ENCODE peak calls at places on chromosomes 3 and 15, in four cellular contexts. Q is keratinocyte, C is mucosa of descending colon, D is lung. R is an unnamed sample.

GRCh38 chr3:18098960-18099587 is 326.1 kb downstream of the SATB1 start:
- DNase-seq in Q (peak), C (no peak), D (no peak), R (peak)

GRCh38 chr15:101505610-101506337 is 16.3 kb upstream of the PCSK6 start:
- DNase-seq in Q (no peak), C (no peak), D (no peak), R (no peak)

GRCh38 chr3:158602227-158602626 is 31.2 kb downstream of the MLF1 start:
- DNase-seq in Q (no peak), C (no peak), D (no peak), R (no peak)

GRCh38 chr3:56833031-56833430 is 31.3 kb upstream of the ARHGEF3 start:
- DNase-seq in Q (no peak), C (no peak), D (no peak), R (no peak)

GRCh38 chr3:47583320-47584075 is 4.8 kb upstream of the CSPG5 start:
- DNase-seq in Q (no peak), C (no peak), D (no peak), R (no peak)

GRCh38 chr3:99708207-99708745 is 69.9 kb downstream of the COL8A1 start:
- DNase-seq in Q (no peak), C (no peak), D (no peak), R (no peak)

GRCh38 chr3:144557515-144557914 is 585.9 kb downstream of the DIPK2A start:
- DNase-seq in Q (peak), C (no peak), D (no peak), R (no peak)

GRCh38 chr3:11601446-11602241 is 42.1 kb downstream of the VGLL4 start:
- DNase-seq in Q (no peak), C (no peak), D (no peak), R (peak)

GRCh38 chr3:48285675-48286074 is 44.8 kb downstream of the ZNF589 start:
- DNase-seq in Q (no peak), C (no peak), D (no peak), R (no peak)

GRCh38 chr3:8607285-8608040 is 37.1 kb downstream of the SSUH2 start:
- DNase-seq in Q (no peak), C (peak), D (peak), R (no peak)

GRCh38 chr3:57803647-57804081 is 47.6 kb downstream of the SLMAP start:
- DNase-seq in Q (peak), C (peak), D (peak), R (no peak)

GRCh38 chr3:155352900-155353490 is 59.5 kb upstream of the STRIT1 start:
- DNase-seq in Q (no peak), C (no peak), D (no peak), R (no peak)

GRCh38 chr3:158165730-158166129 is 55.8 kb downstream of the RSRC1 start:
- DNase-seq in Q (no peak), C (no peak), D (no peak), R (no peak)

GRCh38 chr3:193851941-193852674 is 259.1 kb downstream of the OPA1 start:
- DNase-seq in Q (no peak), C (no peak), D (no peak), R (no peak)

GRCh38 chr3:187406927-187407326 is 38.7 kb downstream of the RTP4 start:
- DNase-seq in Q (no peak), C (no peak), D (no peak), R (no peak)

GRCh38 chr3:179410317-179410716 is 41.0 kb downstream of the GNB4 start:
- DNase-seq in Q (no peak), C (no peak), D (no peak), R (no peak)

GRCh38 chr15:49877871-49878511 is 241.0 kb downstream of the ATP8B4 start:
- DNase-seq in Q (no peak), C (peak), D (no peak), R (no peak)

GRCh38 chr15:49877117-49877860 is 241.7 kb downstream of the ATP8B4 start:
- DNase-seq in Q (no peak), C (no peak), D (no peak), R (no peak)

GRCh38 chr15:49876401-49877038 is 242.5 kb downstream of the ATP8B4 start:
- DNase-seq in Q (no peak), C (peak), D (no peak), R (no peak)

DNA sequence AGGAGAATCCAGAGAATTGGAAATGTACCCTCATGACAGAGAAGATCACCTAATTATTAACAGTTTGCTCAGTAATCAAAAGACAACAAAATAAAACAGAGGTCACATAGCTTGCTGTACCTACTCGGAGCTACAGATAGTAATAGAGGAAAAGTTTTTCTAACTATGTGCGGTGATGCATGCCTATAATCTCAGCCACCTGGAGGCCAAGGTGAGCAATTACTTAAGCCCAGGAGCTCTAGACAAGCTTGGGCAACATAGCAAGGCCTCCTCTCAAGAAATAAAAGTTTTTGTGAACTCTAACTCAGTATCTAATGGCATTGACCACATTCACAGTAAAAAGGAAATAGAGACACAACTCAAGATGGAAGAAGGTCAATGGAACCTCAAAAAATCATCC is 243.6 kb downstream of the ATP8B4 start:
- DNase-seq in Q (no peak), C (no peak), D (no peak), R (no peak)
- TF ChIP-seq CTCF in Q (peak), C (no peak), D (no peak), R (no peak)

DNA sequence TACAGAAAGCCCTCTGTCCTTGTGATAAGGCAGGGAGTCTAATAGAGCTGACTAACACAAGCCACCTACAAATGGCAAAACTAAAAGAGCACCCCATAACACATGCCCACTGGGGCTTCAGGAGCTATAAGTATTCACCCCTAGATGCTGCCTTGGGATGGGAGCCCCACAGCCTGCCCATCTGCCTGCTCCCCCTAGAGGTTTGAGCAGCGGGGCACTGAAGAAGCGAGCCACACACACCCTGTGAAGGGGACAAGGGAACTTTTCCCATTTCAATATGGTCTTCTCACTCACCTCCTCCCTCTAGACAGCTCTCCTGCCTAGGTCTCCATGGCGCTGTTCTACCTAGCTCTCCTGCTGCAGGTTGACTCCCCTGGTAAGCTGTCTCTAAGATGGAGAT is 261.0 kb downstream of the SHQ1 start:
- DNase-seq in Q (no peak), C (no peak), D (no peak), R (no peak)
- TF ChIP-seq CTCF in Q (no peak), C (no peak), D (no peak), R (no peak)

DNA sequence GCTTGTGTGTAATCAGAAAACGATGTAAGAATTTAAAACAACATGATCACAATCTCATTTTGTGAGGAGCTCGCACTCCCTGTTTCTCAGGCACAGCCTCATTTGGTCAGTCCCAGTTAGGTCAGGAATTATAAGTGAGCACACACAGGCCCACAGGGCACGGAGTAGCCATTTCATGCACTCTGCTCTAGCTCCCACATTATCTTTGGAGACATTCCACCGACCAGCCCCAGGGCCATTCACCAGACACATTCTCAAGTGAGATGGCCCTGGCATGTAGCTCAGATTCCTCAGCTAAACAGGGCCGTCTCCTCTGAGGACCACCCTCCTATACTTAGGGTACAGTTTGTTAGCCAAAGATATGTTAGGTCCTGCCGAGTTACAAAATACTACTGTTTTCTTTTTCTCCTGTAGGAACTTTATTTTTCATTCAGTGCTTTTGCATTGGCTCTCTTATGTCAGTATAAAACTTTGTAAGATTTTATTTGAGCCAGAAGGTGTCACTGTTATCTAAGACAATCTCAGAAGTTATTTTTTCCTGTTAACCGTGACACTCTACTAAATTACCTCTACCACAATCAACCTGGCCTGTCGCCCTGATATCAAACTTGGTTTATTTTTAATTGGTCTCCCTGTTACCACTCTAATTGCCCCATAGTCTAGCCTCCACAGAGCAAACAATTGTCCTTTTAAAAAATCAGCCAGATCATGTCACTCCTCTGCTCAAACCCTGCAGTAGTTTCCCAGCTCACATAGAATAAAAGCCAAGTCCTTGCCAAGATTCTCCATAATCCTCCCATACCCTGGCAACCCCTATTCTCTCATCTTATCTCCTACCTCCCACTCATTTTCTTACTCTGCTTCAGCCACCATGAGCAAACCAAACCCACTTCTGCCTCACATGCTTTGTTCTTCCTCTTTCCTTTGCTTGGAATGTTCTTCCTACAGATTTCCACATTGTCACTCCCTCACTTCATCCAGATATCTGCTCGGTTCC is 105.7 kb downstream of the PPP2R3A start:
- DNase-seq in Q (no peak), C (no peak), D (no peak), R (no peak)
- TF ChIP-seq CTCF in Q (peak), C (no peak), D (no peak), R (no peak)

DNA sequence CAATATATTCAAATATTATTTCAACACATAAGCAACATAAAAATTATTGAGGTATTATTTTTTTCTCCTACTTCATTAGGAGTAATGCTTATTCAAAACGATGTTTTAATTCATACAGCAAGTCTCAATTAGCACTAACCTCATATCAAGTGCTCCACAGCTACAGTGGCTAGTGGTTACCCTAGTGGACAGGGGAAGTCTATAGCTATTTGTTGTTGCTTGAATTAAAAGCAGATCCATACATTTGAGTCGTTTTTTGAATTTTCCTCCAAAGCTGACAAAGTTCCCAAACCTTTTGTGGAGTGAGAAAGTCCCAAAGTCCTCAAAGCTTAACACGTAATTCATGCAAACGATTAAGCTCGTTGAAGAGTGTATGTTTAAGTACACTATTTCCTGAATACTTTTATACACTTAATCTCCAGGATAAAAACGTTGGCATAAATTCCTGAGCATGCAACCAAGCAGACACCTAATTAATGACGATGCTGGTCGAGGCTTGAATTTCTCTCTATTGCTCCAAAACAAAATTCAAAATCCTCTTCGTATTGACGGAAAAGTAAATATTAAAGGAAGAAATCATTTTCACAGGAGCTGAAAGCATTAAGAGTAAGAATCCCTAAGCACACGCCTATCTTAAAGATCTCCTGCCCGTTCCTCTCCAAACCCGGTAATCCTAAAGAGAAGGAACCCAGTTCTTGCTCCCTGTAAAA is 984 bp downstream of the VPS13C start:
- DNase-seq in Q (no peak), C (no peak), D (no peak), R (peak)
- TF ChIP-seq CTCF in Q (peak), C (no peak), D (no peak), R (peak)

GRCh38 chr3:129026728-129027543 is 25.8 kb downstream of the EFCC1 start:
- DNase-seq in Q (peak), C (peak), D (peak), R (peak)
- TF ChIP-seq CTCF in Q (no peak), C (peak), D (peak), R (peak)

DNA sequence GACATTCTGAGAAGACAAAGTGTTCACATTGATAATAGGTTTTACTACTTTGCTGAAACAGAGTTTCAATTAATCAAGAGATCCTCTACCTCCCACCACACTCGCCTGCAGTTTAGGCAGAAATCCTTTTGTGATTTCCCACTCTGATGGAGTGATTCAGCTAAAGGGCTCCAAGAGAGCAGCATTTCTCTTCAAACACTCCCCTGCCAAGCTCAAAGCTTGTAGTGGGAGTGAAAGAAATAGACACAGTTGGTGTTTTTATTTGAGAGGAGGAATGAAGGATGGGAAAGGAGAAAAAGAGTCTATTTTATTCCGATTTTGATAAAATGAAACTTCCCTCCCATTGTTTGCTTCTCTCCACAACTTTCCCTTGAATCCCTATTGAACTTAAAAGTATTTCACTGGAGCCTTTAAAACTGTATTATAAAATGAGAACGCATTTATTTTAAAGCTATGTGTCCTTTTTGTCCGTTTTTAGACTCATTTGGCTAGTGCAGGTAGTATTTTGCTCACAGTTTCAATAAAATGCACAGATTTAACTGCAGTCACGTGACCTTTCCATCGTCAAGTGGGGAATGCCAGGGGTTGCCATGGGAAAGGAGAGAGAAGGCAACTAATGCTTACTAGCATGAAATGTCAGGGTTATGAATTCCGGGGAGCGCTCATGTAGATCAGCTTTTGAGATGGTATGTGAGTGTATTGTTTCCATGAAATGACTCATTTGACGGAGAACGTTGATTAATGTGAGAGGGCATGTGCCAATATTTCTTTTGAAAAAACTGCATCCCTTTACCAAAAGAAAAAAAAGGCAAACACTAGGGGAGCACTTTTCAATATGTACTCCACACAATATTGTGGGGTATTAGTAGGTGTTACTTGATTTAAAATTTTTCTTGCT is 7.7 kb upstream of the OSBPL11 start:
- DNase-seq in Q (peak), C (no peak), D (no peak), R (no peak)
- TF ChIP-seq CTCF in Q (no peak), C (no peak), D (no peak), R (no peak)

DNA sequence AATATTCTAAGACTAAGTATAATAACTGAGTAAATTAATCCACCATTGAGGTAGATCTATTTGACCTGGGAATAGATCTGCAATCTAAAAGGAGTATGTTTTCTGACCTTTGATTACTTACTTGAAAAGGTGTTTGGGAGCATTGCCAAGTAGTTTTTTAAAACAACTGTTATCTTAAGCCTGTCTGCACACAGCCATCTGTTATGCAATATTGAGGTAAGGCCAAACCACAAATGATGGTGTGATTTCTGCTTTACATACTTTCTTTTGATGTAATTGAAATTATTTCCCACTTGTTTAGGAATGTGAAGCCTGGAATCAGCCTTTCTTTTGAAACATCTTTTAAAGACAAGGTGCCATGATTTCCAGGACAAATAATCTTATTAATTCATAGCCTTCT is 274.0 kb downstream of the BBX start:
- DNase-seq in Q (peak), C (no peak), D (no peak), R (no peak)
- TF ChIP-seq CTCF in Q (no peak), C (no peak), D (no peak), R (no peak)

GRCh38 chr15:68817304-68818087 is 3.2 kb downstream of the ANP32A start:
- DNase-seq in Q (no peak), C (peak), D (peak), R (peak)
- TF ChIP-seq CTCF in Q (no peak), C (no peak), D (no peak), R (no peak)

DNA sequence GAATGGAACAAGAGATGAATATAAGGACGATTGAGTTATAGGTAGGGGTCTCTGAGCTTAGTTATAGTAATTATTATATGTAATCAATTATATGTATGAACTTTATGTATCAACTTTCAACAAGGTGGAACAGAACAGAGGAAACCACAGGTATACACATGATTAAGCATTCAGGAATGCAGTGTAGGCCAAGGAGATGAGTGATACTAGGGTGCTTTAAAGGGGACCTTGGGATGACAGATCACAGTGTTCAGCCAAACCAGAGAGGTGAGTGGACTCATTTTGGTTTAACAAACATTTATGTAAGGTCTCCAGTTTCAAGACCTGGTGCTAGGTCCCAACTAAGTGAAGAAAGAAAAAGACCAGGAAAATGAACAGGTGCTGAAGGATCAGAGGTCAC is 895.5 kb downstream of the ROBO2 start:
- DNase-seq in Q (peak), C (no peak), D (no peak), R (no peak)
- TF ChIP-seq CTCF in Q (no peak), C (no peak), D (no peak), R (no peak)